ENCODE peak calls at places on chromosomes 16 and 17, in eight cellular contexts. E is activated T-cell treated with anti-CD3 and anti-CD28 coated beads for 1 hour; H is A549; N is activated naive CD8-positive, alpha-beta T cell treated with anti-CD3 and anti-CD28 coated beads, Interleukin-2, amount 50 U/mL, for 24 hours; Y is heart left ventricle; T is skeletal muscle cell; S is gastrocnemius medialis; B is iris pigment epithelial cell. F is an unnamed sample.

GRCh38 chr17:32258383-32259121 is 7.1 kb upstream of the RHBDL3 start:
- DNase-seq in E (no peak), H (no peak), N (no peak), Y (no peak), T (no peak), S (no peak), B (no peak), F (no peak)

GRCh38 chr16:79839450-79839849 is 238.9 kb upstream of the MAF start:
- DNase-seq in E (no peak), H (no peak), N (no peak), Y (no peak), T (no peak), S (no peak), B (no peak), F (no peak)

GRCh38 chr17:76983431-76983830 is 115.2 kb downstream of the MGAT5B start:
- DNase-seq in E (no peak), H (no peak), N (no peak), Y (no peak), T (no peak), S (no peak), B (no peak), F (no peak)

GRCh38 chr17:32621612-32622312 is 135.0 kb downstream of the CDK5R1 start:
- DNase-seq in E (no peak), H (no peak), N (no peak), Y (no peak), T (no peak), S (no peak), B (peak), F (no peak)

GRCh38 chr17:79793924-79794304 is 3.0 kb downstream of the CBX8 start:
- DNase-seq in E (no peak), H (peak), N (no peak), Y (no peak), T (no peak), S (no peak), B (peak), F (no peak)

GRCh38 chr16:66275795-66276428 is 90.6 kb upstream of the CDH5 start:
- DNase-seq in E (no peak), H (peak), N (peak), Y (no peak), T (peak), S (no peak), B (peak), F (peak)

GRCh38 chr17:78737332-78737731 is 44.7 kb downstream of the CYTH1 start:
- DNase-seq in E (no peak), H (peak), N (no peak), Y (no peak), T (no peak), S (no peak), B (peak), F (no peak)

GRCh38 chr17:3892095-3892998 is 506 bp downstream of the CAMKK1 start:
- DNase-seq in E (peak), H (peak), N (peak), Y (peak), T (no peak), S (peak), B (peak), F (peak)

GRCh38 chr17:16328997-16329396 is 24.3 kb downstream of the CENPV start:
- DNase-seq in E (no peak), H (no peak), N (no peak), Y (no peak), T (no peak), S (no peak), B (no peak), F (no peak)

GRCh38 chr17:59848778-59849177 is 44.0 kb downstream of the TUBD1 start:
- DNase-seq in E (no peak), H (no peak), N (peak), Y (no peak), T (peak), S (peak), B (peak), F (peak)

GRCh38 chr16:14007460-14007859 is 63.7 kb upstream of the MRTFB start:
- DNase-seq in E (no peak), H (peak), N (no peak), Y (no peak), T (peak), S (no peak), B (peak), F (no peak)

GRCh38 chr17:43839670-43840101 is 6.7 kb upstream of the MPP3 start:
- DNase-seq in E (no peak), H (peak), N (no peak), Y (no peak), T (no peak), S (peak), B (no peak), F (no peak)

GRCh38 chr17:11506635-11507034 is 91.6 kb upstream of the DNAH9 start:
- DNase-seq in E (no peak), H (peak), N (no peak), Y (no peak), T (no peak), S (no peak), B (peak), F (no peak)

GRCh38 chr16:9854665-9855064 is 327.6 kb downstream of the GRIN2A start:
- DNase-seq in E (no peak), H (no peak), N (no peak), Y (peak), T (peak), S (peak), B (peak), F (no peak)

GRCh38 chr16:84067640-84068039 is 25.0 kb upstream of the SLC38A8 start:
- DNase-seq in E (no peak), H (no peak), N (no peak), Y (no peak), T (no peak), S (no peak), B (no peak), F (no peak)

GRCh38 chr17:7634384-7634783 is 4.4 kb downstream of the SHBG start:
- DNase-seq in E (no peak), H (peak), N (peak), Y (no peak), T (no peak), S (no peak), B (no peak), F (no peak)

GRCh38 chr17:44354582-44355309 is 8.9 kb downstream of the FAM171A2 start:
- DNase-seq in E (peak), H (no peak), N (peak), Y (no peak), T (no peak), S (no peak), B (no peak), F (no peak)

GRCh38 chr17:58097384-58098088 is 14.3 kb downstream of the DYNLL2 start:
- DNase-seq in E (no peak), H (no peak), N (no peak), Y (no peak), T (no peak), S (no peak), B (no peak), F (no peak)

GRCh38 chr17:82976982-82977488 is 102.4 kb upstream of the METRNL start:
- DNase-seq in E (no peak), H (no peak), N (no peak), Y (no peak), T (no peak), S (no peak), B (no peak), F (no peak)

GRCh38 chr17:39011907-39012468 is 44.8 kb upstream of the FBXO47 start:
- DNase-seq in E (no peak), H (no peak), N (no peak), Y (no peak), T (no peak), S (no peak), B (no peak), F (peak)

GRCh38 chr16:84863485-84863814 is 43.7 kb downstream of the CRISPLD2 start:
- DNase-seq in E (no peak), H (no peak), N (no peak), Y (no peak), T (no peak), S (no peak), B (no peak), F (no peak)

GRCh38 chr17:58322581-58323419 is 5.8 kb downstream of the TSPOAP1 start:
- DNase-seq in E (no peak), H (no peak), N (no peak), Y (no peak), T (no peak), S (no peak), B (no peak), F (no peak)

GRCh38 chr17:69448431-69449102 is 34.1 kb downstream of the MAP2K6 start:
- DNase-seq in E (no peak), H (no peak), N (no peak), Y (no peak), T (no peak), S (peak), B (peak), F (no peak)

GRCh38 chr16:77212736-77213541 is 13.7 kb downstream of the SYCE1L start:
- DNase-seq in E (peak), H (peak), N (peak), Y (peak), T (no peak), S (no peak), B (peak), F (peak)

GRCh38 chr17:78343433-78344201 is 16.3 kb downstream of the SOCS3 start:
- DNase-seq in E (peak), H (no peak), N (peak), Y (no peak), T (no peak), S (peak), B (no peak), F (no peak)

GRCh38 chr17:8362651-8363332 is 13.7 kb downstream of the KRABD2 start:
- DNase-seq in E (no peak), H (no peak), N (no peak), Y (no peak), T (no peak), S (no peak), B (peak), F (no peak)

GRCh38 chr16:11141409-11142260 is 114.4 kb downstream of the SOCS1 start:
- DNase-seq in E (no peak), H (no peak), N (no peak), Y (no peak), T (no peak), S (no peak), B (no peak), F (no peak)

GRCh38 chr16:27579086-27579980 is 29.4 kb downstream of the KATNIP start:
- DNase-seq in E (no peak), H (no peak), N (no peak), Y (no peak), T (peak), S (no peak), B (peak), F (no peak)

GRCh38 chr16:2019500-2019899 is at the start of gene NPW:
- DNase-seq in E (no peak), H (no peak), N (peak), Y (peak), T (no peak), S (no peak), B (no peak), F (no peak)

GRCh38 chr16:66386629-66387622 is 20.4 kb downstream of the CDH5 start:
- DNase-seq in E (no peak), H (no peak), N (no peak), Y (peak), T (no peak), S (no peak), B (no peak), F (no peak)

GRCh38 chr16:88351521-88352101 is 31.1 kb upstream of the ZNF469 start:
- DNase-seq in E (no peak), H (no peak), N (no peak), Y (no peak), T (no peak), S (no peak), B (no peak), F (no peak)